ENCODE peak calls at places on chromosomes 13 and 19, in five cellular contexts. L is K562, Z is H1, E is HCT116, H is SK-N-SH. U is an unnamed sample.
A peak's percentile ranks its signal among the peaks of the same experiment; 100 is the strongest.

GRCh38 chr19:21568816-21569496 is 63.6 kb downstream of the ZNF429 start:
- DNase-seq in Z (no peak), H (no peak), L (no peak), E (no peak), U (no peak)

GRCh38 chr13:24252136-24252535 is 57.2 kb upstream of the C1QTNF9 start:
- DNase-seq in L (no peak), E (no peak), Z (no peak), H (no peak), U (no peak)

GRCh38 chr13:21475115-21475514 is 16.0 kb upstream of the ZDHHC20 start:
- DNase-seq in L (no peak), E (no peak), H (no peak), Z (no peak), U (no peak)

GRCh38 chr13:69496951-69497350 is 610.7 kb upstream of the ATXN8OS start:
- DNase-seq in L (no peak), H (no peak), Z (no peak), E (no peak), U (no peak)

GRCh38 chr19:13303381-13304129 is 153.3 kb downstream of the IER2 start:
- DNase-seq in L (no peak), H (no peak), E (no peak), Z (no peak), U (no peak)

GRCh38 chr19:19624032-19624570 is 3.9 kb downstream of the LPAR2 start:
- DNase-seq in E (no peak), H (no peak), Z (no peak), L (no peak), U (no peak)

GRCh38 chr13:102141625-102142472 is 260.0 kb downstream of the FGF14 start:
- DNase-seq in Z (no peak), E (no peak), H (no peak), L (peak; percentile 2), U (no peak)

GRCh38 chr19:36051236-36051635 is 2.8 kb downstream of the THAP8 start:
- DNase-seq in H (no peak), L (peak; percentile 49), E (peak; percentile 33), Z (peak; percentile 66), U (peak; percentile 48)

GRCh38 chr13:102035969-102036368 is 365.9 kb downstream of the FGF14 start:
- DNase-seq in L (no peak), H (no peak), E (no peak), Z (no peak), U (no peak)

GRCh38 chr19:28023064-28023463 is 1189.9 kb downstream of the UQCRFS1 start:
- DNase-seq in L (no peak), Z (no peak), H (no peak), E (no peak), U (no peak)

GRCh38 chr13:94860981-94861407 is 148.6 kb upstream of the SOX21 start:
- DNase-seq in H (no peak), L (no peak), E (no peak), Z (no peak), U (no peak)

GRCh38 chr19:30884146-30884812 is 465.0 kb downstream of the TSHZ3 start:
- DNase-seq in Z (no peak), H (no peak), E (no peak), L (no peak), U (no peak)

GRCh38 chr19:47005873-47006272 is 13.8 kb upstream of the NPAS1 start:
- DNase-seq in L (peak; percentile 19), H (peak; percentile 72), E (peak; percentile 10), Z (no peak), U (peak; percentile 79)

GRCh38 chr19:9362905-9363304 is at the start of gene ZNF177:
- DNase-seq in Z (no peak), E (no peak), H (peak; percentile 79), L (peak; percentile 28), U (no peak)

GRCh38 chr19:48810151-48810550 is 678 bp downstream of the BCAT2 start:
- DNase-seq in L (no peak), Z (no peak), H (no peak), E (no peak), U (no peak)

GRCh38 chr13:67228909-67229308 is 1.2 kb downstream of the PCDH9 start:
- DNase-seq in H (no peak), E (no peak), Z (no peak), L (no peak), U (no peak)

GRCh38 chr13:79090552-79091159 is 315.4 kb downstream of the RBM26 start:
- DNase-seq in H (no peak), E (no peak), L (no peak), Z (no peak), U (no peak)

GRCh38 chr13:64078480-64078936 is 2662.9 kb upstream of the PCDH20 start:
- DNase-seq in Z (no peak), L (no peak), E (no peak), H (peak; percentile 10), U (no peak)

GRCh38 chr19:10976200-10976892 is 15.5 kb downstream of the SMARCA4 start:
- DNase-seq in H (no peak), L (no peak), Z (no peak), E (no peak), U (no peak)

GRCh38 chr13:85108356-85108755 is 690.9 kb downstream of the SLITRK6 start:
- DNase-seq in E (no peak), L (no peak), H (no peak), Z (no peak), U (no peak)

GRCh38 chr19:16235811-16236710 is 38.4 kb downstream of the AP1M1 start:
- DNase-seq in L (no peak), Z (no peak), H (peak; percentile 22), E (no peak), U (no peak)

GRCh38 chr19:51354742-51355148 is 11.4 kb downstream of the ETFB start:
- DNase-seq in L (no peak), H (peak; percentile 53), Z (peak; percentile 55), E (no peak), U (no peak)

GRCh38 chr19:8484331-8484894 is 18.0 kb downstream of the PRAM1 start:
- DNase-seq in E (no peak), H (no peak), Z (no peak), L (no peak), U (no peak)

GRCh38 chr13:36548129-36548528 is 115.8 kb downstream of the CCNA1 start:
- DNase-seq in E (no peak), L (no peak), H (no peak), Z (no peak), U (no peak)

GRCh38 chr19:32177686-32178085 is 167.7 kb upstream of the ZNF507 start:
- DNase-seq in E (no peak), H (no peak), L (no peak), Z (no peak), U (no peak)

GRCh38 chr19:10104665-10105221 is 1.4 kb upstream of the PPAN start:
- DNase-seq in Z (no peak), E (no peak), H (no peak), L (peak; percentile 66), U (no peak)

GRCh38 chr19:42351079-42351735 is 25.8 kb downstream of the MEGF8 start:
- DNase-seq in H (no peak), E (no peak), Z (no peak), L (no peak), U (no peak)

GRCh38 chr13:32297206-32297605 is 18.0 kb downstream of the ZAR1L start:
- DNase-seq in H (no peak), E (no peak), L (no peak), Z (no peak), U (no peak)

GRCh38 chr19:4556574-4557185 is 2.8 kb downstream of the SEMA6B start:
- DNase-seq in L (peak; percentile 99), Z (peak; percentile 91), E (peak; percentile 69), H (peak; percentile 98), U (peak; percentile 90)

GRCh38 chr13:69458013-69458412 is 649.6 kb upstream of the ATXN8OS start:
- DNase-seq in Z (no peak), H (peak; percentile 39), E (no peak), L (no peak), U (no peak)

GRCh38 chr19:49422407-49423277 is 599 bp downstream of the PTH2 start:
- DNase-seq in Z (peak; percentile 93), L (peak; percentile 87), H (peak; percentile 85), E (no peak), U (no peak)

GRCh38 chr13:112447761-112448603 is 71.8 kb downstream of the SPACA7 start:
- DNase-seq in Z (no peak), E (no peak), H (peak; percentile 18), L (no peak), U (no peak)

GRCh38 chr13:106143392-106143791 is 392.1 kb downstream of the EFNB2 start:
- DNase-seq in E (no peak), Z (no peak), H (no peak), L (no peak), U (no peak)

GRCh38 chr13:109602356-109602755 is 184.0 kb downstream of the IRS2 start:
- DNase-seq in E (no peak), H (no peak), Z (no peak), L (no peak), U (no peak)

GRCh38 chr13:109565877-109566276 is 220.5 kb downstream of the IRS2 start:
- DNase-seq in Z (no peak), E (no peak), H (no peak), L (no peak), U (no peak)

GRCh38 chr19:38319421-38320258 is at the start of gene KCNK6:
- DNase-seq in Z (peak; percentile 87), L (no peak), H (peak; percentile 72), E (no peak), U (peak; percentile 73)

GRCh38 chr19:38324431-38324830 is 4.8 kb downstream of the KCNK6 start:
- DNase-seq in H (no peak), E (no peak), Z (no peak), L (no peak), U (no peak)

GRCh38 chr19:38323276-38323675 is 3.6 kb downstream of the KCNK6 start:
- DNase-seq in H (no peak), E (no peak), Z (no peak), L (no peak), U (no peak)

GRCh38 chr19:38320969-38321339 is 1.3 kb downstream of the KCNK6 start:
- DNase-seq in E (no peak), H (no peak), Z (no peak), L (no peak), U (no peak)

GRCh38 chr19:38321646-38322323 is 2.1 kb downstream of the KCNK6 start:
- DNase-seq in L (no peak), E (no peak), Z (no peak), H (no peak), U (peak; percentile 73)
- TF ChIP-seq JUND in L (no peak), E (no peak), Z (no peak), H (no peak), U (no peak)

DNA sequence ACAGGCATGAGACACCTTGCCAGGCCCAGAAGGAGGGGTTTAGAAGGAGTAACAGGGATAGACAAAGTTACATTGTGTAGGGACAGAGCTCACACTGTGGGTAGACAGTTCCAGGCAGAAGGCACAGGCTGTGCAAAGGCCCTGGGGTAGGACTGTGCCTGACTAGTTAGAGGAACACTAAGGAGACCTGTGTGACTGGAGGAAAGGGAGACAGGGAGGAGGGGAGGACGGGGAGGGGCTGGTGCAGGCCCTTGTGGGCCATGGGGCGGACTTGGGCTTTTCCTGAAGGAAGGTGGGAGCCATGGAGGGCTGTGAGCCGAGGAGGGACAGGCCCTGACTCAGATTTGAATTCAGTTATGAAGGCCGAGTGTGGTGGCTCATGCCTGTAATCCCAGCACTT is 14.6 kb upstream of the GNA11 start:
- DNase-seq in H (no peak), E (no peak), Z (no peak), L (no peak), U (no peak)
- TF ChIP-seq JUND in H (no peak), E (no peak), Z (no peak), L (no peak), U (no peak)

GRCh38 chr19:55697069-55697440 is 22.0 kb downstream of the EPN1 start:
- DNase-seq in E (no peak), H (no peak), Z (no peak), L (no peak), U (no peak)
- TF ChIP-seq JUND in E (no peak), H (no peak), Z (no peak), L (no peak), U (no peak)

GRCh38 chr19:6272913-6273600 is 6.7 kb downstream of the MLLT1 start:
- DNase-seq in H (no peak), L (peak; percentile 29), E (no peak), Z (no peak), U (no peak)
- TF ChIP-seq JUND in H (no peak), L (no peak), E (no peak), Z (no peak), U (no peak)